ENCODE peak calls at places on chromosomes 13 and 19, in five cellular contexts. G is HEK293T; D is stimulated activated CD4-positive, alpha-beta T cell treated with anti-CD3 and anti-CD28 coated beads, TNF-alpha, amount 100 ng/mL, for 1 hour; K is left cardiac atrium; C is activated naive CD8-positive, alpha-beta T cell treated with anti-CD3 and anti-CD28 coated beads, Interleukin-2, amount 50 U/mL, for 24 hours. X is an unnamed sample.

GRCh38 chr19:48881741-48882657 is 9.8 kb downstream of the PPP1R15A start:
- DNase-seq in G (peak; percentile 61), D (no peak), K (no peak), C (no peak), X (no peak)

GRCh38 chr13:95524270-95524901 is 28.1 kb upstream of the CLDN10 start:
- DNase-seq in G (no peak), C (no peak), K (no peak), D (no peak), X (no peak)

GRCh38 chr13:75855847-75856246 is 219.7 kb downstream of the LMO7 start:
- DNase-seq in G (no peak), K (no peak), C (no peak), D (no peak), X (no peak)

GRCh38 chr19:8519388-8519787 is 5.4 kb upstream of the ZNF414 start:
- DNase-seq in G (no peak), K (no peak), D (no peak), C (no peak), X (no peak)

GRCh38 chr13:43664700-43665191 is 122.0 kb downstream of the ENOX1 start:
- DNase-seq in G (peak; percentile 34), C (no peak), D (no peak), K (peak; percentile 36), X (peak; percentile 24)

GRCh38 chr19:55070755-55071502 is 4.7 kb upstream of the EPS8L1 start:
- DNase-seq in C (no peak), D (no peak), K (peak; percentile 41), G (no peak), X (no peak)

GRCh38 chr19:17424743-17425365 is 5.0 kb downstream of the MVB12A start:
- DNase-seq in D (no peak), G (peak; percentile 76), C (peak; percentile 52), K (peak; percentile 42), X (peak; percentile 60)

GRCh38 chr13:95195146-95195545 is 106.1 kb downstream of the ABCC4 start:
- DNase-seq in D (no peak), G (no peak), K (no peak), C (no peak), X (peak; percentile 57)

GRCh38 chr19:16051254-16052025 is 24.9 kb upstream of the TPM4 start:
- DNase-seq in C (no peak), D (no peak), G (no peak), K (no peak), X (peak; percentile 58)

GRCh38 chr19:41528106-41528505 is 47.9 kb upstream of the CEACAM21 start:
- DNase-seq in K (no peak), D (no peak), C (no peak), G (no peak), X (no peak)

GRCh38 chr13:40341086-40341471 is 325.4 kb downstream of the FOXO1 start:
- DNase-seq in D (no peak), C (no peak), G (no peak), K (no peak), X (no peak)

GRCh38 chr19:12834976-12835757 is 788 bp upstream of the RTBDN start:
- DNase-seq in C (peak; percentile 39), G (peak; percentile 61), D (no peak), K (peak; percentile 41), X (peak; percentile 81)

GRCh38 chr19:53076984-53077383 is 26.2 kb downstream of the ZNF160 start:
- DNase-seq in C (no peak), G (peak; percentile 18), D (no peak), K (peak; percentile 72), X (peak; percentile 41)

GRCh38 chr19:16042533-16043085 is 33.7 kb upstream of the TPM4 start:
- DNase-seq in G (no peak), K (no peak), D (no peak), C (no peak), X (no peak)

GRCh38 chr13:46389457-46389856 is 2.4 kb upstream of the RUBCNL start:
- DNase-seq in K (no peak), G (no peak), D (no peak), C (no peak), X (peak; percentile 49)

GRCh38 chr13:61728468-61728867 is 312.8 kb upstream of the PCDH20 start:
- DNase-seq in C (no peak), D (no peak), G (no peak), K (no peak), X (peak; percentile 89)

GRCh38 chr13:93559718-93560117 is 333.1 kb downstream of the GPC6 start:
- DNase-seq in K (no peak), G (no peak), D (no peak), C (no peak), X (peak; percentile 73)

GRCh38 chr19:36604656-36605100 is 435 bp upstream of the ZNF382 start:
- DNase-seq in C (peak; percentile 86), D (peak; percentile 72), K (peak; percentile 79), G (peak; percentile 52), X (peak; percentile 81)

GRCh38 chr13:36069881-36070366 is 61.3 kb downstream of the DCLK1 start:
- DNase-seq in C (no peak), D (no peak), K (no peak), G (no peak), X (no peak)

GRCh38 chr13:73767191-73767741 is 366.9 kb downstream of the KLF12 start:
- DNase-seq in D (no peak), K (no peak), C (no peak), G (no peak), X (no peak)

GRCh38 chr13:95168191-95168590 is 133.1 kb downstream of the ABCC4 start:
- DNase-seq in C (no peak), D (no peak), G (no peak), K (no peak), X (no peak)

GRCh38 chr19:41144403-41144802 is 30.2 kb downstream of the CYP2F1 start:
- DNase-seq in G (peak; percentile 73), C (peak; percentile 87), K (peak; percentile 84), D (peak; percentile 76), X (peak; percentile 83)

GRCh38 chr13:40464349-40464748 is 202.1 kb downstream of the FOXO1 start:
- DNase-seq in D (no peak), C (no peak), G (no peak), K (no peak), X (no peak)

GRCh38 chr13:25872871-25873607 is 178.8 kb downstream of the SHISA2 start:
- DNase-seq in K (no peak), G (no peak), D (no peak), C (peak; percentile 17), X (no peak)

GRCh38 chr19:23882493-23882892 is 32.2 kb upstream of the ZNF726 start:
- DNase-seq in K (no peak), G (no peak), D (no peak), C (no peak), X (no peak)

GRCh38 chr19:18964121-18964520 is 23.1 kb upstream of the HOMER3 start:
- DNase-seq in G (no peak), K (no peak), D (no peak), C (no peak), X (no peak)

GRCh38 chr19:2462635-2463421 is 6.1 kb upstream of the LMNB2 start:
- DNase-seq in C (no peak), G (peak; percentile 62), D (no peak), K (peak; percentile 92), X (peak; percentile 98)

GRCh38 chr13:101552797-101553196 is 100.3 kb downstream of the ITGBL1 start:
- DNase-seq in K (no peak), C (no peak), D (no peak), G (no peak), X (no peak)

GRCh38 chr13:97933736-97934135 is 19.7 kb upstream of the IPO5 start:
- DNase-seq in C (no peak), K (no peak), G (no peak), D (no peak), X (no peak)

GRCh38 chr19:23481043-23481442 is 85.8 kb upstream of the ZNF91 start:
- DNase-seq in C (no peak), K (no peak), G (no peak), D (no peak), X (no peak)

X was measured in A673.